ENCODE peak calls at places on chromosomes 7 and 10, in six cellular contexts. One of them, this sample, is unnamed.

GRCh38 chr7:49295136-49295535 is 370.8 kb downstream of the CDC14C start:
- DNase-seq in right atrium auricular region: no peak
- DNase-seq in IMR-90: no peak
- DNase-seq in fibroblast of lung: peak; percentile 88
- DNase-seq in colonic mucosa: no peak
- DNase-seq in mammary epithelial cell: peak; percentile 38
- DNase-seq in this sample: no peak

GRCh38 chr7:103573479-103574058 is 127.6 kb upstream of the SLC26A5 start:
- DNase-seq in right atrium auricular region: no peak
- DNase-seq in IMR-90: peak; percentile 59
- DNase-seq in fibroblast of lung: peak; percentile 35
- DNase-seq in colonic mucosa: no peak
- DNase-seq in mammary epithelial cell: peak; percentile 15
- DNase-seq in this sample: no peak

GRCh38 chr10:132094581-132095234 is 29.0 kb downstream of the JAKMIP3 start:
- DNase-seq in right atrium auricular region: peak; percentile 30
- DNase-seq in IMR-90: no peak
- DNase-seq in fibroblast of lung: no peak
- DNase-seq in colonic mucosa: no peak
- DNase-seq in mammary epithelial cell: peak; percentile 48
- DNase-seq in this sample: no peak

GRCh38 chr7:124780056-124780455 is 14.5 kb upstream of the GPR37 start:
- DNase-seq in right atrium auricular region: no peak
- DNase-seq in IMR-90: no peak
- DNase-seq in fibroblast of lung: no peak
- DNase-seq in colonic mucosa: no peak
- DNase-seq in mammary epithelial cell: no peak
- DNase-seq in this sample: no peak

GRCh38 chr7:107865956-107866775 is 24.8 kb upstream of the DLD start:
- DNase-seq in right atrium auricular region: no peak
- DNase-seq in IMR-90: no peak
- DNase-seq in fibroblast of lung: no peak
- DNase-seq in colonic mucosa: no peak
- DNase-seq in mammary epithelial cell: peak; percentile 14
- DNase-seq in this sample: no peak

GRCh38 chr10:3776796-3777571 is 8.0 kb downstream of the KLF6 start:
- DNase-seq in right atrium auricular region: no peak
- DNase-seq in IMR-90: peak; percentile 94
- DNase-seq in fibroblast of lung: peak; percentile 98
- DNase-seq in colonic mucosa: peak; percentile 78
- DNase-seq in mammary epithelial cell: peak; percentile 83
- DNase-seq in this sample: peak; percentile 79

GRCh38 chr7:37234928-37235327 is 213.7 kb downstream of the ELMO1 start:
- DNase-seq in right atrium auricular region: no peak
- DNase-seq in IMR-90: no peak
- DNase-seq in fibroblast of lung: no peak
- DNase-seq in colonic mucosa: no peak
- DNase-seq in mammary epithelial cell: peak; percentile 15
- DNase-seq in this sample: no peak

GRCh38 chr10:78557433-78557925 is 511.3 kb upstream of the ZMIZ1 start:
- DNase-seq in right atrium auricular region: no peak
- DNase-seq in IMR-90: no peak
- DNase-seq in fibroblast of lung: no peak
- DNase-seq in colonic mucosa: no peak
- DNase-seq in mammary epithelial cell: no peak
- DNase-seq in this sample: no peak

GRCh38 chr7:17781491-17782215 is 158.6 kb downstream of the SNX13 start:
- DNase-seq in right atrium auricular region: no peak
- DNase-seq in IMR-90: peak; percentile 90
- DNase-seq in fibroblast of lung: peak; percentile 98
- DNase-seq in colonic mucosa: no peak
- DNase-seq in mammary epithelial cell: peak; percentile 61
- DNase-seq in this sample: peak; percentile 81

GRCh38 chr10:125795637-125796190 is 20.1 kb upstream of the MMP21 start:
- DNase-seq in right atrium auricular region: no peak
- DNase-seq in IMR-90: no peak
- DNase-seq in fibroblast of lung: no peak
- DNase-seq in colonic mucosa: no peak
- DNase-seq in mammary epithelial cell: no peak
- DNase-seq in this sample: no peak

GRCh38 chr10:48469516-48470020 is 135.3 kb downstream of the ARHGAP22 start:
- DNase-seq in right atrium auricular region: no peak
- DNase-seq in IMR-90: no peak
- DNase-seq in fibroblast of lung: no peak
- DNase-seq in colonic mucosa: peak; percentile 10
- DNase-seq in mammary epithelial cell: no peak
- DNase-seq in this sample: no peak

GRCh38 chr7:20722941-20723340 is 63.7 kb downstream of the SP8 start:
- DNase-seq in right atrium auricular region: no peak
- DNase-seq in IMR-90: no peak
- DNase-seq in fibroblast of lung: no peak
- DNase-seq in colonic mucosa: no peak
- DNase-seq in mammary epithelial cell: peak; percentile 85
- DNase-seq in this sample: no peak

GRCh38 chr10:127151981-127152699 is 44.3 kb downstream of the INSYN2A start:
- DNase-seq in right atrium auricular region: no peak
- DNase-seq in IMR-90: peak; percentile 72
- DNase-seq in fibroblast of lung: peak; percentile 59
- DNase-seq in colonic mucosa: no peak
- DNase-seq in mammary epithelial cell: peak; percentile 44
- DNase-seq in this sample: no peak

GRCh38 chr7:129433823-129434171 is 435 bp upstream of the STRIP2 start:
- DNase-seq in right atrium auricular region: no peak
- DNase-seq in IMR-90: no peak
- DNase-seq in fibroblast of lung: no peak
- DNase-seq in colonic mucosa: no peak
- DNase-seq in mammary epithelial cell: no peak
- DNase-seq in this sample: no peak

GRCh38 chr10:117830832-117831231 is 215.9 kb downstream of the RAB11FIP2 start:
- DNase-seq in right atrium auricular region: no peak
- DNase-seq in IMR-90: no peak
- DNase-seq in fibroblast of lung: no peak
- DNase-seq in colonic mucosa: peak; percentile 34
- DNase-seq in mammary epithelial cell: no peak
- DNase-seq in this sample: no peak

GRCh38 chr10:13018171-13018570 is 16.7 kb upstream of the CCDC3 start:
- DNase-seq in right atrium auricular region: no peak
- DNase-seq in IMR-90: peak; percentile 59
- DNase-seq in fibroblast of lung: peak; percentile 29
- DNase-seq in colonic mucosa: no peak
- DNase-seq in mammary epithelial cell: peak; percentile 10
- DNase-seq in this sample: peak; percentile 83

GRCh38 chr10:53536322-53536721 is 763.7 kb upstream of the MBL2 start:
- DNase-seq in right atrium auricular region: no peak
- DNase-seq in IMR-90: peak; percentile 0
- DNase-seq in fibroblast of lung: no peak
- DNase-seq in colonic mucosa: no peak
- DNase-seq in mammary epithelial cell: peak; percentile 5
- DNase-seq in this sample: no peak

GRCh38 chr10:110310741-110311140 is 6.0 kb upstream of the SMNDC1 start:
- DNase-seq in right atrium auricular region: no peak
- DNase-seq in IMR-90: no peak
- DNase-seq in fibroblast of lung: no peak
- DNase-seq in colonic mucosa: no peak
- DNase-seq in mammary epithelial cell: no peak
- DNase-seq in this sample: no peak

GRCh38 chr7:140653319-140654108 is 12.9 kb upstream of the DENND2A start:
- DNase-seq in right atrium auricular region: no peak
- DNase-seq in IMR-90: peak; percentile 86
- DNase-seq in fibroblast of lung: peak; percentile 59
- DNase-seq in colonic mucosa: peak; percentile 82
- DNase-seq in mammary epithelial cell: peak; percentile 57
- DNase-seq in this sample: peak; percentile 61

GRCh38 chr7:99027841-99028240 is 116.1 kb downstream of the SMURF1 start:
- DNase-seq in right atrium auricular region: no peak
- DNase-seq in IMR-90: no peak
- DNase-seq in fibroblast of lung: no peak
- DNase-seq in colonic mucosa: no peak
- DNase-seq in mammary epithelial cell: no peak
- DNase-seq in this sample: no peak

GRCh38 chr10:43124094-43124521 is 14.1 kb upstream of the CSGALNACT2 start:
- DNase-seq in right atrium auricular region: no peak
- DNase-seq in IMR-90: no peak
- DNase-seq in fibroblast of lung: no peak
- DNase-seq in colonic mucosa: no peak
- DNase-seq in mammary epithelial cell: no peak
- DNase-seq in this sample: no peak

GRCh38 chr7:96674565-96674964 is 35.1 kb downstream of the SEM1 start:
- DNase-seq in right atrium auricular region: no peak
- DNase-seq in IMR-90: no peak
- DNase-seq in fibroblast of lung: no peak
- DNase-seq in colonic mucosa: no peak
- DNase-seq in mammary epithelial cell: no peak
- DNase-seq in this sample: no peak

GRCh38 chr7:121313793-121314676 is 14.8 kb upstream of the WNT16 start:
- DNase-seq in right atrium auricular region: no peak
- DNase-seq in IMR-90: no peak
- DNase-seq in fibroblast of lung: peak; percentile 41
- DNase-seq in colonic mucosa: peak; percentile 32
- DNase-seq in mammary epithelial cell: no peak
- DNase-seq in this sample: no peak

GRCh38 chr10:75294866-75295692 is 59.3 kb upstream of the COMTD1 start:
- DNase-seq in right atrium auricular region: peak; percentile 91
- DNase-seq in IMR-90: peak; percentile 93
- DNase-seq in fibroblast of lung: peak; percentile 95
- DNase-seq in colonic mucosa: peak; percentile 74
- DNase-seq in mammary epithelial cell: peak; percentile 94
- DNase-seq in this sample: peak; percentile 88

GRCh38 chr7:82559203-82559805 is 115.7 kb upstream of the CACNA2D1 start:
- DNase-seq in right atrium auricular region: no peak
- DNase-seq in IMR-90: no peak
- DNase-seq in fibroblast of lung: peak; percentile 20
- DNase-seq in colonic mucosa: no peak
- DNase-seq in mammary epithelial cell: peak; percentile 40
- DNase-seq in this sample: no peak

GRCh38 chr7:155896531-155897263 is 84.4 kb upstream of the SHH start:
- DNase-seq in right atrium auricular region: no peak
- DNase-seq in IMR-90: no peak
- DNase-seq in fibroblast of lung: peak; percentile 57
- DNase-seq in colonic mucosa: no peak
- DNase-seq in mammary epithelial cell: no peak
- DNase-seq in this sample: no peak

GRCh38 chr10:125325326-125325725 is 165.0 kb upstream of the CTBP2 start:
- DNase-seq in right atrium auricular region: no peak
- DNase-seq in IMR-90: no peak
- DNase-seq in fibroblast of lung: no peak
- DNase-seq in colonic mucosa: no peak
- DNase-seq in mammary epithelial cell: no peak
- DNase-seq in this sample: no peak

GRCh38 chr10:120861200-120861599 is 10.0 kb downstream of the WDR11 start:
- DNase-seq in right atrium auricular region: no peak
- DNase-seq in IMR-90: no peak
- DNase-seq in fibroblast of lung: no peak
- DNase-seq in colonic mucosa: peak; percentile 22
- DNase-seq in mammary epithelial cell: no peak
- DNase-seq in this sample: no peak
- H3K36me3 ChIP-seq in right atrium auricular region: peaks cover 48% of the 10 kb centered on the region
- H3K36me3 ChIP-seq in IMR-90: peaks cover 16% of the 10 kb centered on the region
- H3K36me3 ChIP-seq in fibroblast of lung: peaks cover 2% of the 10 kb centered on the region
- H3K36me3 ChIP-seq in colonic mucosa: peaks cover 6% of the 10 kb centered on the region
- H3K36me3 ChIP-seq in mammary epithelial cell: peaks cover 41% of the 10 kb centered on the region
- H3K36me3 ChIP-seq in this sample: peaks cover 23% of the 10 kb centered on the region

GRCh38 chr7:44494960-44495359 is 4.5 kb upstream of the NUDCD3 start:
- DNase-seq in right atrium auricular region: no peak
- DNase-seq in IMR-90: no peak
- DNase-seq in fibroblast of lung: no peak
- DNase-seq in colonic mucosa: no peak
- DNase-seq in mammary epithelial cell: no peak
- DNase-seq in this sample: no peak

GRCh38 chr7:44488955-44489354 is 1.5 kb downstream of the NUDCD3 start:
- DNase-seq in right atrium auricular region: no peak
- DNase-seq in IMR-90: no peak
- DNase-seq in fibroblast of lung: no peak
- DNase-seq in colonic mucosa: no peak
- DNase-seq in mammary epithelial cell: no peak
- DNase-seq in this sample: no peak

GRCh38 chr7:44489955-44490350 is 505 bp downstream of the NUDCD3 start:
- DNase-seq in right atrium auricular region: no peak
- DNase-seq in IMR-90: peak; percentile 25
- DNase-seq in fibroblast of lung: no peak
- DNase-seq in colonic mucosa: peak; percentile 70
- DNase-seq in mammary epithelial cell: no peak
- DNase-seq in this sample: peak; percentile 10

GRCh38 chr7:44490351-44491200 is at the start of gene NUDCD3:
- DNase-seq in right atrium auricular region: peak; percentile 82
- DNase-seq in IMR-90: peak; percentile 77
- DNase-seq in fibroblast of lung: peak; percentile 83
- DNase-seq in colonic mucosa: peak; percentile 87
- DNase-seq in mammary epithelial cell: peak; percentile 87
- DNase-seq in this sample: peak; percentile 73

GRCh38 chr7:44491229-44491628 is 771 bp upstream of the NUDCD3 start:
- DNase-seq in right atrium auricular region: no peak
- DNase-seq in IMR-90: no peak
- DNase-seq in fibroblast of lung: no peak
- DNase-seq in colonic mucosa: no peak
- DNase-seq in mammary epithelial cell: no peak
- DNase-seq in this sample: no peak
- H3K4me3 ChIP-seq in right atrium auricular region: peak overlapping the region; percentile 94
- H3K4me3 ChIP-seq in IMR-90: peak overlapping the region; percentile 94
- H3K4me3 ChIP-seq in fibroblast of lung: peak overlapping the region; percentile 84
- H3K4me3 ChIP-seq in colonic mucosa: peak overlapping the region; percentile 89
- H3K4me3 ChIP-seq in mammary epithelial cell: peak overlapping the region; percentile 83
- H3K4me3 ChIP-seq in this sample: peak overlapping the region; percentile 76

GRCh38 chr7:70771447-70771846 is 360.5 kb upstream of the GALNT17 start:
- DNase-seq in right atrium auricular region: no peak
- DNase-seq in IMR-90: no peak
- DNase-seq in fibroblast of lung: peak; percentile 14
- DNase-seq in colonic mucosa: no peak
- DNase-seq in mammary epithelial cell: no peak
- DNase-seq in this sample: no peak
- H3K36me3 ChIP-seq in right atrium auricular region: peaks cover 46% of the 10 kb centered on the region
- H3K36me3 ChIP-seq in IMR-90: peaks cover 4% of the 10 kb centered on the region
- H3K36me3 ChIP-seq in fibroblast of lung: peaks cover 3% of the 10 kb centered on the region
- H3K36me3 ChIP-seq in colonic mucosa: no peaks in the 10 kb centered on the region
- H3K36me3 ChIP-seq in mammary epithelial cell: peaks cover 5% of the 10 kb centered on the region
- H3K36me3 ChIP-seq in this sample: no peaks in the 10 kb centered on the region

GRCh38 chr7:100613447-100614185 is 1.3 kb downstream of the MOSPD3 start:
- DNase-seq in right atrium auricular region: no peak
- DNase-seq in IMR-90: no peak
- DNase-seq in fibroblast of lung: no peak
- DNase-seq in colonic mucosa: no peak
- DNase-seq in mammary epithelial cell: no peak
- DNase-seq in this sample: no peak
- H3K4me3 ChIP-seq in right atrium auricular region: peak overlapping the region; percentile 70
- H3K4me3 ChIP-seq in IMR-90: peak overlapping the region; percentile 68
- H3K4me3 ChIP-seq in fibroblast of lung: peak overlapping the region; percentile 89
- H3K4me3 ChIP-seq in colonic mucosa: no peak overlapping the region
- H3K4me3 ChIP-seq in mammary epithelial cell: peak overlapping the region; percentile 67
- H3K4me3 ChIP-seq in this sample: peak overlapping the region; percentile 77